ENCODE peak calls at places on chromosome 4, in six cellular contexts. E, Y, B, Q, T and A are unnamed samples.

GRCh38 chr4:140730108-140730507 is 26.1 kb downstream of the TBC1D9 start:
- DNase-seq in E (no peak), Y (no peak), B (no peak), Q (no peak), T (no peak), A (no peak)

GRCh38 chr4:55116450-55116849 is 8.9 kb downstream of the KDR start:
- DNase-seq in E (no peak), Y (no peak), B (no peak), Q (no peak), T (no peak), A (peak)

GRCh38 chr4:145098675-145099037 is 545 bp downstream of the ABCE1 start:
- DNase-seq in E (no peak), Y (peak), B (no peak), Q (peak), T (peak), A (no peak)

GRCh38 chr4:186628058-186628711 is 72.8 kb upstream of the MTNR1A start:
- DNase-seq in E (no peak), Y (no peak), B (no peak), Q (no peak), T (no peak), A (peak)

GRCh38 chr4:155811171-155811570 is 52.4 kb downstream of the GUCY1B1 start:
- DNase-seq in E (no peak), Y (no peak), B (no peak), Q (no peak), T (no peak), A (no peak)

GRCh38 chr4:186621959-186622553 is 66.7 kb upstream of the MTNR1A start:
- DNase-seq in E (no peak), Y (no peak), B (no peak), Q (peak), T (peak), A (no peak)

GRCh38 chr4:142705820-142706219 is 140.3 kb downstream of the INPP4B start:
- DNase-seq in E (no peak), Y (no peak), B (no peak), Q (no peak), T (no peak), A (no peak)

GRCh38 chr4:141058739-141059507 is 74.3 kb downstream of the RNF150 start:
- DNase-seq in E (no peak), Y (no peak), B (no peak), Q (no peak), T (no peak), A (no peak)

GRCh38 chr4:76897522-76898384 is at the start of gene SOWAHB:
- DNase-seq in E (no peak), Y (no peak), B (peak), Q (peak), T (no peak), A (no peak)

GRCh38 chr4:48642421-48643144 is 137.5 kb downstream of the FRYL start:
- DNase-seq in E (no peak), Y (no peak), B (no peak), Q (no peak), T (no peak), A (no peak)

GRCh38 chr4:145061325-145061920 is 36.6 kb downstream of the ANAPC10 start:
- DNase-seq in E (no peak), Y (no peak), B (no peak), Q (peak), T (no peak), A (no peak)

GRCh38 chr4:18278244-18278643 is 256.7 kb upstream of the LCORL start:
- DNase-seq in E (no peak), Y (no peak), B (no peak), Q (no peak), T (no peak), A (no peak)

GRCh38 chr4:38768968-38769394 is 13.8 kb downstream of the TLR10 start:
- DNase-seq in E (no peak), Y (no peak), B (no peak), Q (no peak), T (no peak), A (no peak)

GRCh38 chr4:7852568-7853185 is 87.0 kb downstream of the AFAP1 start:
- DNase-seq in E (no peak), Y (no peak), B (no peak), Q (peak), T (no peak), A (no peak)

GRCh38 chr4:89838005-89838404 is 1.0 kb upstream of the SNCA start:
- DNase-seq in E (no peak), Y (no peak), B (no peak), Q (peak), T (no peak), A (peak)

GRCh38 chr4:139749313-139749712 is 83.7 kb downstream of the MGST2 start:
- DNase-seq in E (no peak), Y (no peak), B (no peak), Q (no peak), T (no peak), A (no peak)

GRCh38 chr4:48025005-48025404 is 8.4 kb downstream of the NIPAL1 start:
- DNase-seq in E (no peak), Y (no peak), B (no peak), Q (no peak), T (no peak), A (no peak)

GRCh38 chr4:83833920-83834319 is 298.0 kb downstream of the GPAT3 start:
- DNase-seq in E (no peak), Y (no peak), B (no peak), Q (no peak), T (no peak), A (no peak)

GRCh38 chr4:3047464-3048286 is 26.7 kb downstream of the HTT-AS start:
- DNase-seq in E (no peak), Y (peak), B (no peak), Q (peak), T (peak), A (peak)

GRCh38 chr4:164304861-164305260 is 449.1 kb upstream of the SMIM31 start:
- DNase-seq in E (no peak), Y (no peak), B (no peak), Q (peak), T (no peak), A (no peak)

GRCh38 chr4:73676881-73677323 is 56.7 kb upstream of the RASSF6 start:
- DNase-seq in E (no peak), Y (no peak), B (no peak), Q (peak), T (no peak), A (no peak)

GRCh38 chr4:34720563-34720962 is 1523.8 kb downstream of the ARAP2 start:
- DNase-seq in E (no peak), Y (no peak), B (no peak), Q (peak), T (peak), A (no peak)

GRCh38 chr4:185254434-185254833 is 45.0 kb downstream of the SNX25 start:
- DNase-seq in E (no peak), Y (no peak), B (no peak), Q (no peak), T (no peak), A (no peak)

GRCh38 chr4:6938758-6939201 is 29.2 kb downstream of the TBC1D14 start:
- DNase-seq in E (no peak), Y (no peak), B (no peak), Q (no peak), T (no peak), A (no peak)

GRCh38 chr4:72330381-72330780 is 238.6 kb downstream of the ADAMTS3 start:
- DNase-seq in E (no peak), Y (no peak), B (no peak), Q (no peak), T (no peak), A (no peak)

GRCh38 chr4:6263541-6264540 is 5.8 kb upstream of the WFS1 start:
- DNase-seq in E (no peak), Y (no peak), B (peak), Q (peak), T (no peak), A (no peak)

GRCh38 chr4:184814686-184815045 is 11.1 kb downstream of the ACSL1 start:
- DNase-seq in E (no peak), Y (no peak), B (no peak), Q (no peak), T (no peak), A (no peak)

GRCh38 chr4:110510955-110511544 is 35.1 kb downstream of the ENPEP start:
- DNase-seq in E (no peak), Y (no peak), B (no peak), Q (peak), T (no peak), A (no peak)

GRCh38 chr4:88320780-88321373 is 36.5 kb upstream of the PPM1K start:
- DNase-seq in E (no peak), Y (no peak), B (no peak), Q (no peak), T (no peak), A (no peak)

GRCh38 chr4:168615294-168615693 is 118.4 kb downstream of the PALLD start:
- DNase-seq in E (no peak), Y (no peak), B (no peak), Q (no peak), T (no peak), A (no peak)

GRCh38 chr4:5998333-5998936 is 19.8 kb downstream of the C4orf50 start:
- DNase-seq in E (no peak), Y (no peak), B (no peak), Q (peak), T (peak), A (peak)

GRCh38 chr4:185036842-185037241 is 18.6 kb downstream of the HELT start:
- DNase-seq in E (no peak), Y (no peak), B (no peak), Q (no peak), T (no peak), A (no peak)

GRCh38 chr4:74490736-74491135 is 45.8 kb downstream of the AREG start:
- DNase-seq in E (no peak), Y (no peak), B (no peak), Q (peak), T (no peak), A (no peak)

GRCh38 chr4:181007751-181008150 is 1235.5 kb upstream of the TENM3 start:
- DNase-seq in E (no peak), Y (no peak), B (no peak), Q (no peak), T (no peak), A (no peak)

GRCh38 chr4:102557636-102558035 is 56.5 kb downstream of the NFKB1 start:
- DNase-seq in E (no peak), Y (no peak), B (no peak), Q (no peak), T (no peak), A (no peak)

GRCh38 chr4:111854494-111855087 is 290.7 kb upstream of the FAM241A start:
- DNase-seq in E (no peak), Y (no peak), B (no peak), Q (peak), T (peak), A (no peak)

GRCh38 chr4:13159041-13159620 is 325.0 kb downstream of the RAB28 start:
- DNase-seq in E (no peak), Y (no peak), B (no peak), Q (no peak), T (no peak), A (no peak)

GRCh38 chr4:152408514-152409327 is 127.2 kb downstream of the FBXW7 start:
- DNase-seq in E (no peak), Y (no peak), B (no peak), Q (peak), T (no peak), A (no peak)

GRCh38 chr4:179097741-179098140 is 1655.5 kb upstream of the AGA start:
- DNase-seq in E (no peak), Y (no peak), B (no peak), Q (no peak), T (no peak), A (peak)